ENCODE peak calls at places on chromosomes 7 and 10, in six cellular contexts. One of them, this sample, is unnamed.

GRCh38 chr10:60663850-60664249 is 114.4 kb upstream of the CDK1 start:
- DNase-seq in right lobe of liver: no peak
- DNase-seq in transverse colon: no peak
- DNase-seq in GM12891: no peak
- DNase-seq in uterus: no peak
- DNase-seq in HCT116: no peak
- DNase-seq in this sample: no peak

GRCh38 chr7:150308575-150308974 is 14.6 kb upstream of the LRRC61 start:
- DNase-seq in right lobe of liver: no peak
- DNase-seq in transverse colon: no peak
- DNase-seq in GM12891: no peak
- DNase-seq in uterus: no peak
- DNase-seq in HCT116: no peak
- DNase-seq in this sample: no peak

GRCh38 chr7:46143949-46144917 is 223.2 kb upstream of the IGFBP3 start:
- DNase-seq in right lobe of liver: no peak
- DNase-seq in transverse colon: no peak
- DNase-seq in GM12891: no peak
- DNase-seq in uterus: no peak
- DNase-seq in HCT116: no peak
- DNase-seq in this sample: no peak

GRCh38 chr10:1368772-1369171 is 312.6 kb downstream of the WDR37 start:
- DNase-seq in right lobe of liver: no peak
- DNase-seq in transverse colon: peak
- DNase-seq in GM12891: peak
- DNase-seq in uterus: no peak
- DNase-seq in HCT116: peak
- DNase-seq in this sample: peak

GRCh38 chr7:131109011-131109756 is 218.5 kb upstream of the MKLN1 start:
- DNase-seq in right lobe of liver: no peak
- DNase-seq in transverse colon: no peak
- DNase-seq in GM12891: no peak
- DNase-seq in uterus: no peak
- DNase-seq in HCT116: no peak
- DNase-seq in this sample: no peak

GRCh38 chr10:72263613-72264241 is 10.0 kb upstream of the DDIT4 start:
- DNase-seq in right lobe of liver: peak
- DNase-seq in transverse colon: peak
- DNase-seq in GM12891: no peak
- DNase-seq in uterus: no peak
- DNase-seq in HCT116: no peak
- DNase-seq in this sample: peak

GRCh38 chr10:59362991-59363390 is 642 bp upstream of the FAM13C start:
- DNase-seq in right lobe of liver: peak
- DNase-seq in transverse colon: peak
- DNase-seq in GM12891: no peak
- DNase-seq in uterus: peak
- DNase-seq in HCT116: no peak
- DNase-seq in this sample: peak

GRCh38 chr7:131012477-131013031 is 278.5 kb upstream of the KLF14 start:
- DNase-seq in right lobe of liver: no peak
- DNase-seq in transverse colon: no peak
- DNase-seq in GM12891: no peak
- DNase-seq in uterus: no peak
- DNase-seq in HCT116: no peak
- DNase-seq in this sample: no peak

GRCh38 chr10:14859775-14860174 is 18.9 kb upstream of the SUV39H2 start:
- DNase-seq in right lobe of liver: no peak
- DNase-seq in transverse colon: no peak
- DNase-seq in GM12891: no peak
- DNase-seq in uterus: no peak
- DNase-seq in HCT116: no peak
- DNase-seq in this sample: no peak

GRCh38 chr10:126012485-126012884 is 116.1 kb downstream of the FANK1 start:
- DNase-seq in right lobe of liver: no peak
- DNase-seq in transverse colon: no peak
- DNase-seq in GM12891: no peak
- DNase-seq in uterus: no peak
- DNase-seq in HCT116: no peak
- DNase-seq in this sample: no peak

GRCh38 chr10:129769381-129770116 is 194.5 kb downstream of the EBF3 start:
- DNase-seq in right lobe of liver: peak
- DNase-seq in transverse colon: no peak
- DNase-seq in GM12891: no peak
- DNase-seq in uterus: no peak
- DNase-seq in HCT116: no peak
- DNase-seq in this sample: peak

GRCh38 chr10:98967601-98968000 is 268.1 kb downstream of the HPSE2 start:
- DNase-seq in right lobe of liver: no peak
- DNase-seq in transverse colon: no peak
- DNase-seq in GM12891: no peak
- DNase-seq in uterus: no peak
- DNase-seq in HCT116: no peak
- DNase-seq in this sample: no peak

GRCh38 chr10:59589721-59590120 is 119.9 kb downstream of the SLC16A9 start:
- DNase-seq in right lobe of liver: no peak
- DNase-seq in transverse colon: no peak
- DNase-seq in GM12891: no peak
- DNase-seq in uterus: no peak
- DNase-seq in HCT116: no peak
- DNase-seq in this sample: no peak

GRCh38 chr7:142685877-142686508 is 63.3 kb upstream of the PRSS1 start:
- DNase-seq in right lobe of liver: no peak
- DNase-seq in transverse colon: no peak
- DNase-seq in GM12891: no peak
- DNase-seq in uterus: no peak
- DNase-seq in HCT116: no peak
- DNase-seq in this sample: no peak

GRCh38 chr10:75461672-75462649 is 30.5 kb downstream of the LRMDA start:
- DNase-seq in right lobe of liver: no peak
- DNase-seq in transverse colon: no peak
- DNase-seq in GM12891: no peak
- DNase-seq in uterus: no peak
- DNase-seq in HCT116: no peak
- DNase-seq in this sample: no peak

GRCh38 chr7:92634924-92635519 is 44.8 kb upstream of the FAM133B start:
- DNase-seq in right lobe of liver: no peak
- DNase-seq in transverse colon: no peak
- DNase-seq in GM12891: no peak
- DNase-seq in uterus: no peak
- DNase-seq in HCT116: peak
- DNase-seq in this sample: no peak

GRCh38 chr10:133365461-133366129 is 7.6 kb downstream of the ECHS1 start:
- DNase-seq in right lobe of liver: no peak
- DNase-seq in transverse colon: no peak
- DNase-seq in GM12891: no peak
- DNase-seq in uterus: no peak
- DNase-seq in HCT116: no peak
- DNase-seq in this sample: no peak

GRCh38 chr10:34739915-34740314 is 75.2 kb downstream of the PARD3 start:
- DNase-seq in right lobe of liver: no peak
- DNase-seq in transverse colon: peak
- DNase-seq in GM12891: no peak
- DNase-seq in uterus: peak
- DNase-seq in HCT116: no peak
- DNase-seq in this sample: peak

GRCh38 chr10:86086418-86086817 is 280.2 kb downstream of the GRID1 start:
- DNase-seq in right lobe of liver: no peak
- DNase-seq in transverse colon: no peak
- DNase-seq in GM12891: no peak
- DNase-seq in uterus: no peak
- DNase-seq in HCT116: no peak
- DNase-seq in this sample: peak

GRCh38 chr7:57181281-57181680 is 49.0 kb upstream of the ZNF479 start:
- DNase-seq in right lobe of liver: no peak
- DNase-seq in transverse colon: no peak
- DNase-seq in GM12891: no peak
- DNase-seq in uterus: no peak
- DNase-seq in HCT116: no peak
- DNase-seq in this sample: no peak

GRCh38 chr10:102119417-102120141 is 589 bp downstream of the LDB1 start:
- DNase-seq in right lobe of liver: peak
- DNase-seq in transverse colon: peak
- DNase-seq in GM12891: no peak
- DNase-seq in uterus: peak
- DNase-seq in HCT116: peak
- DNase-seq in this sample: peak

GRCh38 chr7:30851651-30852359 is 59.8 kb upstream of the AQP1 start:
- DNase-seq in right lobe of liver: peak
- DNase-seq in transverse colon: no peak
- DNase-seq in GM12891: no peak
- DNase-seq in uterus: peak
- DNase-seq in HCT116: no peak
- DNase-seq in this sample: no peak

DNA sequence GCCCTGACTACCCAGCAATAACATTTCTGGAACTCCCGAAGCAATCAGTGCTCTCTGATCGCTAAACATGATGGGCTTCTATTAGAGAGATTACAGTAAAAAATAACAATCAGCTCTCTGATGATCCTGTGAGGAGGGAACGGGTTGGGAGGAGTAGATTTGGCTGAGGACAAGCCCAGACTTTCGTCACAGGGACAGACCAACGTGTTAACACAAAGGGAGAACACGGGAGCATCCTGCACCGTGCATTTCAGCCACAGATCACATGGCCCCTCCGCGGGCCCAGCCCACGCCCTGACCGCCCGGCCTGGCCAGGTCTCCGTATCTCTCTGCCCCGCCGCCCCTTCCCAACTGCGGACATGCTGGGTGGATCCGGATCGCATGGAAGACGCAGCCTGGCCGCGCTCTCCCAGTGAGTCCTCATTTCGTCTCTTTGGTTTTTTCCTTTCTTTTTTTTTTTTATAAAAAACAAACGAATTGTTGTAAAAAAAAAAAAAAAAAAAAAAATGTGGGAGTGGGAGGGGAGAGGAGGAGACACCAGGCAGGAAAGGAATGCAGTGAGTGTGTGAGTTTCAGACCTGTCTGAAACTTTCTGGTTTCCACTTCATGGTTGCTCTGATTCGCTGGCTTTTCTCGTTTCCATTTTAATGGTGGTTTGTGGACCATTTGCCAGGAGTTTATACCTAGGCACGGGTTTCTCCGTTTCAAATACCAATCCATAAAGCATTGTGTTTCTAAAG is 94.9 kb upstream of the AGBL3 start:
- DNase-seq in right lobe of liver: peak
- DNase-seq in transverse colon: peak
- DNase-seq in GM12891: no peak
- DNase-seq in uterus: peak
- DNase-seq in HCT116: peak
- DNase-seq in this sample: peak
- TF ChIP-seq POLR2A in right lobe of liver: peak
- TF ChIP-seq POLR2A in transverse colon: peak
- TF ChIP-seq POLR2A in GM12891: no peak
- TF ChIP-seq POLR2A in uterus: no peak
- TF ChIP-seq POLR2A in HCT116: peak
- TF ChIP-seq POLR2A in this sample: no peak

GRCh38 chr7:44999245-45000095 is 531 bp upstream of the CCM2 start:
- DNase-seq in right lobe of liver: peak
- DNase-seq in transverse colon: peak
- DNase-seq in GM12891: peak
- DNase-seq in uterus: peak
- DNase-seq in HCT116: peak
- DNase-seq in this sample: peak
- TF ChIP-seq POLR2A in right lobe of liver: no peak
- TF ChIP-seq POLR2A in transverse colon: peak
- TF ChIP-seq POLR2A in GM12891: no peak
- TF ChIP-seq POLR2A in uterus: peak
- TF ChIP-seq POLR2A in HCT116: peak
- TF ChIP-seq POLR2A in this sample: no peak

DNA sequence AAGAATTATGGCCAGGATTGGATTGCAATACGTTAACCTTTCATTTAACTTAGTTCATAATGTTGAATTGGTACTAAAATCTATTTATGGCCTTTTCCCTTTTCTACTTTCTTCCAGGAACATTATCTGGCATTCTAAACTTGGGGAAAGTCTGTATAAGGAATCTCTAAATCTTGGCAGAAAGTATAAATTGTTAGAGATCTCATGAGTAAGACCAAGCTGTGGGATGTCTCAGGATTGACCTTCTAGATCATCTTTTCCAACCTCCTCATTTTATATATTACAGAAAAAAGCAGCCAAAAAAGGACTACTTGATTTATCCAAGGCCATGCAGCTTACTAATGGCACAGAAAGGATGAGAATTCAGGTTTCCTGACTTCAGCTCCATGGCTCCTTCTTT is 598.3 kb downstream of the INHBA start:
- DNase-seq in right lobe of liver: no peak
- DNase-seq in transverse colon: no peak
- DNase-seq in GM12891: no peak
- DNase-seq in uterus: no peak
- DNase-seq in HCT116: no peak
- DNase-seq in this sample: no peak
- TF ChIP-seq POLR2A in right lobe of liver: no peak
- TF ChIP-seq POLR2A in transverse colon: no peak
- TF ChIP-seq POLR2A in GM12891: no peak
- TF ChIP-seq POLR2A in uterus: no peak
- TF ChIP-seq POLR2A in HCT116: no peak
- TF ChIP-seq POLR2A in this sample: no peak

GRCh38 chr7:25863727-25864116 is 288.3 kb upstream of the NFE2L3 start:
- DNase-seq in right lobe of liver: no peak
- DNase-seq in transverse colon: no peak
- DNase-seq in GM12891: no peak
- DNase-seq in uterus: no peak
- DNase-seq in HCT116: no peak
- DNase-seq in this sample: no peak

GRCh38 chr7:25860882-25861228 is 291.1 kb upstream of the NFE2L3 start:
- DNase-seq in right lobe of liver: no peak
- DNase-seq in transverse colon: no peak
- DNase-seq in GM12891: no peak
- DNase-seq in uterus: no peak
- DNase-seq in HCT116: no peak
- DNase-seq in this sample: no peak

GRCh38 chr7:25861704-25862253 is 290.2 kb upstream of the NFE2L3 start:
- DNase-seq in right lobe of liver: no peak
- DNase-seq in transverse colon: no peak
- DNase-seq in GM12891: no peak
- DNase-seq in uterus: no peak
- DNase-seq in HCT116: no peak
- DNase-seq in this sample: no peak

GRCh38 chr7:25862993-25863726 is 288.8 kb upstream of the NFE2L3 start:
- DNase-seq in right lobe of liver: no peak
- DNase-seq in transverse colon: no peak
- DNase-seq in GM12891: no peak
- DNase-seq in uterus: no peak
- DNase-seq in HCT116: no peak
- DNase-seq in this sample: no peak

GRCh38 chr7:25862254-25862992 is 289.6 kb upstream of the NFE2L3 start:
- DNase-seq in right lobe of liver: peak
- DNase-seq in transverse colon: peak
- DNase-seq in GM12891: peak
- DNase-seq in uterus: peak
- DNase-seq in HCT116: peak
- DNase-seq in this sample: peak
- TF ChIP-seq POLR2A in right lobe of liver: no peak
- TF ChIP-seq POLR2A in transverse colon: peak
- TF ChIP-seq POLR2A in GM12891: no peak
- TF ChIP-seq POLR2A in uterus: no peak
- TF ChIP-seq POLR2A in HCT116: no peak
- TF ChIP-seq POLR2A in this sample: no peak

GRCh38 chr7:41702635-41703371 is at the start of gene INHBA:
- DNase-seq in right lobe of liver: no peak
- DNase-seq in transverse colon: no peak
- DNase-seq in GM12891: no peak
- DNase-seq in uterus: peak
- DNase-seq in HCT116: no peak
- DNase-seq in this sample: no peak
- TF ChIP-seq POLR2A in right lobe of liver: no peak
- TF ChIP-seq POLR2A in transverse colon: no peak
- TF ChIP-seq POLR2A in GM12891: no peak
- TF ChIP-seq POLR2A in uterus: no peak
- TF ChIP-seq POLR2A in HCT116: no peak
- TF ChIP-seq POLR2A in this sample: no peak

This sample was measured in stomach.